ENCODE peak calls at places on chromosomes 2 and 18, in eight cellular contexts. T is brain microvascular endothelial cell, V is pancreas, D is testis, A is heart right ventricle, M is SJSA1, R is cardiac muscle cell, S is kidney epithelial cell. I is an unnamed sample.

GRCh38 chr2:37325625-37326071 is 1.0 kb upstream of the PRKD3 start:
- DNase-seq in T (no peak), V (no peak), D (peak; percentile 16), A (no peak), M (no peak), R (no peak), S (no peak), I (no peak)

GRCh38 chr18:10139783-10140410 is 226.1 kb downstream of the VAPA start:
- DNase-seq in T (peak; percentile 63), V (no peak), D (no peak), A (no peak), M (peak; percentile 60), R (peak; percentile 52), S (no peak), I (no peak)

GRCh38 chr2:207724113-207724512 is 12.7 kb downstream of the CCNYL1 start:
- DNase-seq in T (no peak), V (no peak), D (no peak), A (no peak), M (no peak), R (no peak), S (no peak), I (no peak)

GRCh38 chr2:3268705-3269029 is 109.0 kb downstream of the EIPR1 start:
- DNase-seq in T (no peak), V (no peak), D (no peak), A (no peak), M (no peak), R (no peak), S (no peak), I (no peak)

GRCh38 chr18:10170375-10170774 is 256.6 kb downstream of the VAPA start:
- DNase-seq in T (no peak), V (no peak), D (no peak), A (no peak), M (no peak), R (peak; percentile 36), S (no peak), I (no peak)

GRCh38 chr2:200962821-200963128 is 685 bp downstream of the ORC2 start:
- DNase-seq in T (no peak), V (no peak), D (no peak), A (no peak), M (no peak), R (no peak), S (no peak), I (no peak)

GRCh38 chr2:222052934-222053367 is 245.8 kb downstream of the PAX3 start:
- DNase-seq in T (no peak), V (no peak), D (no peak), A (no peak), M (no peak), R (no peak), S (no peak), I (no peak)

GRCh38 chr2:62464608-62465007 is 41.4 kb downstream of the TMEM17 start:
- DNase-seq in T (no peak), V (no peak), D (no peak), A (no peak), M (no peak), R (no peak), S (no peak), I (no peak)

GRCh38 chr2:134407154-134407890 is 153.4 kb downstream of the MGAT5 start:
- DNase-seq in T (no peak), V (no peak), D (no peak), A (no peak), M (no peak), R (no peak), S (no peak), I (no peak)

GRCh38 chr2:38551746-38552145 is 51.0 kb downstream of the HNRNPLL start:
- DNase-seq in T (no peak), V (no peak), D (no peak), A (no peak), M (no peak), R (no peak), S (no peak), I (no peak)

GRCh38 chr18:54125429-54125828 is 99.0 kb downstream of the MBD2 start:
- DNase-seq in T (no peak), V (no peak), D (no peak), A (no peak), M (no peak), R (no peak), S (no peak), I (no peak)

GRCh38 chr18:4125246-4125938 is 329.7 kb downstream of the DLGAP1 start:
- DNase-seq in T (peak; percentile 29), V (no peak), D (no peak), A (peak; percentile 12), M (no peak), R (peak; percentile 41), S (no peak), I (no peak)

GRCh38 chr2:60821587-60822302 is 59.6 kb upstream of the REL start:
- DNase-seq in T (no peak), V (no peak), D (no peak), A (no peak), M (no peak), R (no peak), S (no peak), I (no peak)

GRCh38 chr18:50944245-50944917 is 23.5 kb upstream of the ELAC1 start:
- DNase-seq in T (no peak), V (no peak), D (no peak), A (no peak), M (no peak), R (peak; percentile 15), S (no peak), I (no peak)

GRCh38 chr2:127072970-127073369 is 34.0 kb downstream of the BIN1 start:
- DNase-seq in T (no peak), V (no peak), D (no peak), A (no peak), M (no peak), R (no peak), S (no peak), I (no peak)

GRCh38 chr18:33062834-33063364 is 290.1 kb upstream of the KLHL14 start:
- DNase-seq in T (no peak), V (no peak), D (no peak), A (no peak), M (no peak), R (no peak), S (no peak), I (no peak)

GRCh38 chr2:235834781-235835180 is 333.4 kb downstream of the GBX2 start:
- DNase-seq in T (no peak), V (no peak), D (no peak), A (no peak), M (no peak), R (no peak), S (no peak), I (no peak)

GRCh38 chr2:37891846-37892435 is 33.1 kb upstream of the RMDN2 start:
- DNase-seq in T (no peak), V (no peak), D (no peak), A (no peak), M (no peak), R (no peak), S (no peak), I (no peak)

GRCh38 chr2:213152065-213152794 is 818 bp upstream of the IKZF2 start:
- DNase-seq in T (peak; percentile 68), V (peak; percentile 71), D (peak; percentile 77), A (peak; percentile 74), M (peak; percentile 73), R (peak; percentile 86), S (no peak), I (no peak)

GRCh38 chr18:59885579-59886163 is 14.1 kb upstream of the PMAIP1 start:
- DNase-seq in T (peak; percentile 83), V (no peak), D (no peak), A (no peak), M (peak; percentile 69), R (peak; percentile 80), S (no peak), I (no peak)

GRCh38 chr2:178689808-178690207 is 117.4 kb downstream of the TTN start:
- DNase-seq in T (no peak), V (no peak), D (no peak), A (no peak), M (no peak), R (no peak), S (no peak), I (no peak)

GRCh38 chr2:178692845-178693244 is 114.4 kb downstream of the TTN start:
- DNase-seq in T (no peak), V (no peak), D (no peak), A (no peak), M (no peak), R (no peak), S (no peak), I (no peak)
- H3K4me3 ChIP-seq in T (no peak overlapping the region), V (no peak overlapping the region), D (no peak overlapping the region), A (no peak overlapping the region), M (no peak overlapping the region), R (no peak overlapping the region), S (no peak overlapping the region), I (no peak overlapping the region)

DNA sequence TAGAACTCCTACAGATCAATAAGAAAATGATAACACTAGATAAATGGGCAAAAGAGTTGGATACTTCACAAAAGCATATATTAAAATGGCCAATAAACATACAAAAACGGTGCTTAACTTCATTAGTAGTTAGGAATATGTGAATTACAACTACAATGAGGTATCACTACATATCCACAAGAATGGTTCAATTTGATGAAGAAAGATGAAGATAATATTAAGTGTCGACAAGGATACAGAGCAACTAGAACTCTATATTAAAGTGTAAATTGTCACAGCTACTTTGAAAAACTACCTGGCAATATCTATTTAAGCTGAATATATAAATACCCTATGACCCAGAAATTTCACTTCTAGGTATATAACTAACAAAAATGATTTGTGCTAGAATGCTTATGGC is 290.0 kb upstream of the SESTD1 start:
- DNase-seq in T (no peak), V (no peak), D (no peak), A (no peak), M (no peak), R (no peak), S (no peak), I (no peak)
- H3K4me3 ChIP-seq in T (no peak overlapping the region), V (no peak overlapping the region), D (no peak overlapping the region), A (no peak overlapping the region), M (no peak overlapping the region), R (no peak overlapping the region), S (no peak overlapping the region), I (no peak overlapping the region)

DNA sequence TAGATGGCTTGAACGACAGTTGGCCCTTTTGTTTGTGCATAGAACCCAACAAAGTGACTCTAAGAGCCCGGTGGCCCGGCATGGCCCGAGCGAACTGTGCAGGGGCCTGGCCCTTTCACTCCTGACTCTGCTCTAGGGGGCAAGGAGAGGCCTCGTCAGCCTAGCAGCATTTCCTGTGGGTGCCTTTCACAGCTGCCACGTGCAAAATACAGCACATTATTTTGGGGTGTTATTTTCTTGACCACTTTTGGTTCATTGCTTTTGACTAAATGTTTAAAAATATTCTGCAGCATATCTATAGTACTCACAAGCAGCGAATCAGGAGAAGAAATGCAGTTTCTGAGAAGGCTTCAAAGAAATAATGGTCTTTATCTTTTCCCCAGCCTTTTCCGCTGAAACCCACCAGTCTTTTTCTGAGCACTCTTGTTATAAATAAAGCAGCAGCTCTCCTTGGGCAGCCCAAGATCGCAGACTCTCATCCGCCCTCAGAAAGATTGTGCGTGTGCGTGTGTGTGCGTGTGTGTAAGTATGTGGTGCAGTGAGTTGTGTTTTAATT is 31.3 kb downstream of the DGKD start:
- DNase-seq in T (no peak), V (no peak), D (no peak), A (no peak), M (no peak), R (peak; percentile 23), S (no peak), I (no peak)
- H3K4me3 ChIP-seq in T (no peak overlapping the region), V (no peak overlapping the region), D (no peak overlapping the region), A (no peak overlapping the region), M (no peak overlapping the region), R (no peak overlapping the region), S (no peak overlapping the region), I (no peak overlapping the region)

DNA sequence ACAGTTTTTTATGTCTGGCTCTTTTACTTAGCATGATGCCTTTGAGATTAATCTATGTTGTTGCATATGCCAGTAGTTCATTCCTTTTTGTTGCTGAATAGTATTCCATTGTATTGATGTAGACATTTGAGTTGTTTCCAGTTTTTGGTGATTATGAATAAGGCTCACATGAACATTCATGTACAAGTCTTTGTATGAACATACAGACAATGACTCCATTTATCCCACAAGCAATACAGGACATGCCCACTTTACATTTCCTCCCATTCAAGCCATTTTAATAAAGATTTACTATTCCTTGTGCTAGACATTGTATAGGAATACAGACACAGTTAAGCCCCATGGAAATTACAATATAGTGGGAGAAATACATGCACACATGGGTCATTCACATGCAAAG is 118.0 kb downstream of the TRIM43 start:
- DNase-seq in T (no peak), V (no peak), D (no peak), A (no peak), M (no peak), R (no peak), S (no peak), I (no peak)
- H3K4me3 ChIP-seq in T (no peak overlapping the region), V (no peak overlapping the region), D (no peak overlapping the region), A (no peak overlapping the region), M (no peak overlapping the region), R (no peak overlapping the region), S (no peak overlapping the region), I (no peak overlapping the region)

I was measured in AG04449.